ENCODE peak calls at places on chromosomes 4 and X, in four cellular contexts. X, L, E and M are unnamed samples.

GRCh38 chrX:95318882-95319281 is 1365.8 kb upstream of the DIAPH2 start:
- DNase-seq in L (peak), E (peak), X (peak), M (no peak)

GRCh38 chr4:130576218-130576617 is 1480.3 kb downstream of the C4orf33 start:
- DNase-seq in E (no peak), X (no peak), L (no peak), M (no peak)

GRCh38 chrX:19334945-19335626 is 8.6 kb upstream of the PDHA1 start:
- DNase-seq in E (peak), X (peak), L (peak), M (peak)

GRCh38 chrX:133869270-133869669 is 116.1 kb downstream of the GPC3 start:
- DNase-seq in X (no peak), L (no peak), E (no peak), M (no peak)

GRCh38 chr4:41957634-41958033 is 22.4 kb downstream of the TMEM33 start:
- DNase-seq in E (peak), L (peak), X (no peak), M (peak)

GRCh38 chr4:143773998-143774898 is 73.8 kb upstream of the FREM3 start:
- DNase-seq in L (peak), X (peak), E (peak), M (peak)

GRCh38 chr4:181821039-181822004 is 421.9 kb upstream of the TENM3 start:
- DNase-seq in E (peak), L (no peak), X (peak), M (no peak)

GRCh38 chr4:69731826-69732225 is 28.6 kb downstream of the SULT1B1 start:
- DNase-seq in X (no peak), E (no peak), L (no peak), M (no peak)

DNA sequence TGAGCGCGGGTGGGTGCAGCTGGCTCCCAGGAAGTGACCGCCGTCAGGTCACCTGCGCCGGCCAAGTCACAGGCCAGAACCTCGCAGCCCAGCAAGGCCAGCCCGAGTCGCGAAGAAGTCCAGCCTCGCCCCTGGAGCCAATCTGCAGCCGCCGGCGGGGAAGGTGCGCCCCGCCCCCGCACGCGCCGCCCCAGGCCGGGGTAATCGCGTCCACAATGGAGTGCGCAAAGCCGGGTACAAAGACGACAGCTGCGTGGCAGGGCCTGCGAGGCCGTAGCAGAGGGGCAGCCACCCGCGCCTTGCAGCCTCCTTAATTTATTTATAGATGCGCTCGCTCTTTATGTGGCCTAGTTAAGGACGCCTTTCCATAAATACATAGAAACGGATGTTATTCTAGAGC is 139.4 kb upstream of the CPEB2 start:
- DNase-seq in L (no peak), E (no peak), X (no peak), M (no peak)
- TF ChIP-seq CTCF in L (no peak), E (no peak), X (no peak), M (no peak)

DNA sequence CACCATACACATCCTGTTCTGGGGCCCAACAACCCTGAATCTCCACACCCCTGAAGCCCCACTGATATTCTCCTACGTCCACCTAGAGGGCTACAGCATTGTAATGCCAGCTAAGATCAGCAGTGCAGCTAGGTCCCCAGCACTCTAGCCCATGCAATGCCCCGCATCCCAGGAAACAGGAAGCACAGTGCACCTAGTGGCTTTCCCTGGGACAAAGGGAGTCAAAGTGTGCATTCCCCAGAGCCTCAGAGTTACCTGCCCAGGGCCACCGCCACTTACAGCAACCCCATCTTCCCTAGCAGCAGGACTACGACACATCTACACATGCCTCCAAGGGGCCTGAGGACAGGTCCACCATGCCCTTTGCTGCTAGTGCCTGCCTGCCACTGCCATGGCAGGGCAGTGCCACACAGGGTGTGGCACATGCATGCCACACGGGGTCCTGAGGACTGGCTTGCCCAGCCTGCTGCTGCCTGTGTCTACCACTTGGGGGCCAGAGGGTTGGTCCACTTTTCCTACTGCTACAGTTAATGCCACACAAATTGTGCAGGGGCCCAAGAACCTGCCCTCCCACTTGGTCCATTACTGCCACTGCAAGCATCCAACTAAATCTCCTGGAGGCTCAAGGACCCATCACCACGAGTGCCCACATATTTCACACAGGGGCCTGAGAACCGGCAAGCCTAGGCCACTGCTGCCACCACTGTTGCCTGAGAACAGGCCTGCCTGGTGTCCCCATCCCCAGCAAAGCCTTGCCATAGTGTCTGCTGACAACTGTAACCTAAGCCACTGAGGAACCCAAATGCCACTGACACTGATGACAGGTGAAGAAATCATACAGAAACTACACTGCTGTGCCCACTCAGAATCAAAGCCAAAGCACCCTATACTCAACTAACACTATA is 23.7 kb downstream of the TLR6 start:
- DNase-seq in E (no peak), X (no peak), L (no peak), M (no peak)
- TF ChIP-seq CTCF in E (peak), X (peak), L (peak), M (peak)

GRCh38 chrX:79409657-79410056 is 42.5 kb upstream of the ITM2A start:
- DNase-seq in X (no peak), L (no peak), E (no peak), M (no peak)

GRCh38 chrX:79415056-79415455 is 47.9 kb upstream of the ITM2A start:
- DNase-seq in E (no peak), L (no peak), X (no peak), M (no peak)

GRCh38 chrX:79413009-79413408 is 45.9 kb upstream of the ITM2A start:
- DNase-seq in L (peak), E (peak), X (peak), M (no peak)

GRCh38 chrX:79408623-79409322 is 41.6 kb upstream of the ITM2A start:
- DNase-seq in E (no peak), X (no peak), L (no peak), M (no peak)

DNA sequence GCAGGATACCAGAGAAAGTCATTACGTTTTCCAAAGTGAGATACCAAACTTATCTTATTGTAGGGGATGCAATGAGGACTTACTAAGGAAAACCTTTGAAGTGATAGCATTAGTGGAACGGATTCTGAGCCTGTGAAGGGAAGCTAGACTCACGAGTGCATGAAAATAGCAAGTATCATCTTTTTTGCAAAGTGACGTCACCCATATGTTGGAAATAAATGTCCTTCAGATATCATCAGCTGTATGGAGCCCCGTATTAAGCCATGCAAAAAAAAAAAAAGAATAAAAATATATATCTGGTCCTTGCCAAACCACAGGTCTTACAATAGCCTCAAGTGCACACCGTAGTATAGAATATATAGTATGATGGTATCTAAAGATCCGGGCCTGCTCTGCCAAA is 46.8 kb upstream of the ITM2A start:
- DNase-seq in L (no peak), X (no peak), E (no peak), M (no peak)
- TF ChIP-seq CTCF in L (no peak), X (no peak), E (no peak), M (no peak)

DNA sequence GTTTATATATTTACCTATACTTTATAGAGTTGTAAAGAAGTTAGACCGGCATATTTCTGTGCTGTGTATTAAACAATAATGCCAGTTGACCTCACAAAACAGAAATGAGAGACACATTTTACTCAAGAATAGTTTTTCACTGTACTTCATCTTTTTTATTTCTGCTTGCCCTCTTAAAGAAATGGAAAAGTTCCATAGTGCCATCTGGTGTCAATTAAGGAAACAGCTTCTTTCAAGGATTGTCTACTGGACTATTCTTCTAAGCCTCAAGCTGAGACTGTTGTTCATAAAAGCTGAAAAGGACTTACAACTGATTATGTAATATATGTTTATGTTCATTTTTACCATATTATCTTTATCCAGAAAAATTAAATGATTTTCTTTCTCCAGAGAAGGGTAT is 1523.8 kb downstream of the ARAP2 start:
- DNase-seq in X (peak), E (peak), L (peak), M (no peak)
- TF ChIP-seq CTCF in X (peak), E (peak), L (peak), M (no peak)

DNA sequence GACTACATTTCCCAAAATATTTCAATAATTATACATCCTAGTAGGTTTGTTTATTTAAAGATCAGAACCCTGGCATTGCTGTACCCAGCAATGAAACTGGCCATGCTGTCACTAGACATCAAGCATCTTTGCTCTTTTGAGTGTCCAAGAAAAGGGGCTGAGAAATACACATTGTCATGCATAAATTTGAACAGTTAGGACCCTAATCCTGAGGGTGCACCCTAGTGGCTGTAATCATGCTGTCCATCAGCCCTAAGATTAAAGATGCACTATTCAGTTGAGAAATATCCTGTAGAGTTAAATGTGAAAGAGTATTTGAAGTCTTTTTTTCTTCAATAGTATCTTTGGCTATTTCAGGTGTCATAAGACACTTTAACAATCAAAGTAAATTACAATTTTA is 108.8 kb downstream of the NFKB1 start:
- DNase-seq in X (no peak), E (no peak), L (peak), M (no peak)
- TF ChIP-seq CTCF in X (peak), E (peak), L (peak), M (no peak)

GRCh38 chr4:98745372-98745771 is 87.0 kb upstream of the TSPAN5 start:
- DNase-seq in X (peak), E (peak), L (peak), M (peak)
- TF ChIP-seq CTCF in X (peak), E (peak), L (peak), M (peak)

DNA sequence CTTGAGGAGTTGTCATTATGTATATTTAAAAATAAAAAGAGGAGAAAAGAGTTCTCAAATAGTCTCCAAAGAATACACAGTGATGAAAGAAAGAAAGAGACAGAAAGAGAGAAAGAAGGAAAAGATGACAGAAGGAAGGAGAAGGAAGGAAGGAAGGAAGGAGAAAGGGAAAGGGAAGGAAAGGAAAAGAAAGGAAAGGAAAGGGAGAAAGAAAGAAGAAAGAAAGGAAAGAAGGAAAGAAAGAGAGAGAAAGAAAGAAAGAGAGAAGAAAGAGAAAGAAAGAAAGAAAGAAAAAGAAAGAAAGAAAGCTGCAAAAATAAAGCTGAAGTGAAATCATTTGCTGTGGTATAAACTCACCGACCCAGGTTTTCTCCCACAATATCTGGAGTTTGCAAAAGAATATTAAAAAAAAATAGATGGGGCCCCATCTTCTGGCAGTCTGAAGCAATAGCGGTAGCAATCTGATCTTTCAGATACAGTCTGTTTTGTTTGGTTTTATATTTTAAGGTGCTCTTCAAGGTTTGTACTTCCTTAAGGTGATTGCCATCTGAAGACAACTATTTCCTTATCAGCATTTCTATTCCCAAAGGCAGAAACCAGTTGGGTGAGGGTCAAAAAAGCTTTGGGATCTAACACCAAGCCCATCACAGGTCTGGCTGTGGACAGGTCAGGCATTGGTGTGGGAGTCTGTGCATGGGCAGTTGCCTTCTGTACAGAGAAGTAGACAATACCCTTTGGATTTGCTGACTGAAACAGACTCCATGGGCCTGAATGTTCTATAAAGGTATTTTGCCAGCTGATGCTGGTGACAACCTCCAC is 160.4 kb downstream of the CPEB2 start:
- DNase-seq in X (no peak), L (peak), E (peak), M (no peak)
- TF ChIP-seq CTCF in X (peak), L (peak), E (peak), M (peak)

GRCh38 chr4:72377491-72378194 is 191.4 kb downstream of the ADAMTS3 start:
- DNase-seq in L (no peak), X (no peak), E (no peak), M (no peak)
- TF ChIP-seq CTCF in L (no peak), X (no peak), E (no peak), M (no peak)

DNA sequence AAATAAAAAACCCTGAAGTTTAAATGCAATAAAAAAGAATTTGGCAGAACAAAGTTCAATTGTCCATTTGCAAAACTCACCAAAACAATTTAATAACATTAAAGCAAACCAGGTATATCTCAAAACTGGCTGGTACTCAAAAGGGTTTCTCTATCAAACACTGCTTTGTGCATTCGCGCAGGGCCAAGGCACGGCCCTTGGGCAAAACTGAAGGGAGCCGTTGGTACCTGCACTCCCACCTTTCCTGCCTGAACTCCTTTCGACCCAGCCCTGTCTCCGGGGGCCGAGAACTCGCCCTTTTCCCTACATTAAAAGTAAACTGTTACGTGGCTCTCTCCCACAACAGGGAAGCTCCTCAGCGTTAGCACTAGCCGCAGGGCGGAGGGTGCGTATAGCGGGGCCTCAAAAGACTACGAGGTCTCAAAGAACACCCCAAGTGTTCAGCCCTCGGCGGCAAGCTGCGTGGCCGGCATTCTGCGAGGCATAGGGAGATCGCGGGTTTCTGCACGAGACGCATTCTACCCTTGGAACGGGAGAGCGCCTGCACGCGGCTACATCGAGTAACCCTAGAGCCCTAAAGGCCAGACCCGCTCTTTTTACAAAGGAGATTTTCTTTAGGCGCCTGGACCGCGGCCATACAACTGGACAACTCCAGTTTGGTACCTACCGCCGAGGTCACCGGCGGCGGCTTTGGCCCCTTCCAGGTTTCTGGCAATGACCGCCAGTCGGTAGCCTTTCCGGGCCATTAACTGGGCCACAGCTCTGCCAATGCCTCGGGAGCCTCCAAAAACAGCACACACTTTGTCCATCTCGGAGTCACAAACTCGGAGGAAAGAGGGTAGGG is 552 bp downstream of the CBR4 start:
- DNase-seq in E (peak), X (peak), L (peak), M (peak)
- TF ChIP-seq CTCF in E (peak), X (peak), L (peak), M (no peak)

GRCh38 chr4:112564706-112565270 is 48.8 kb upstream of the NEUROG2 start:
- DNase-seq in E (no peak), L (no peak), X (no peak), M (no peak)
- TF ChIP-seq CTCF in E (no peak), L (no peak), X (no peak), M (no peak)